ENCODE peak calls at places on chromosomes 11 and 22, in eight cellular contexts. K, N, R, J, I, O, H and U are unnamed samples.

GRCh38 chr11:121958323-121958977 is 157.6 kb downstream of the BLID start:
- DNase-seq in O (no peak), I (no peak), K (no peak), H (no peak), N (no peak), R (no peak), J (no peak), U (no peak)

GRCh38 chr22:43658823-43659222 is 153.3 kb downstream of the EFCAB6 start:
- DNase-seq in N (no peak), R (no peak), K (no peak), J (no peak), I (no peak), O (no peak), H (peak), U (no peak)

GRCh38 chr11:94067010-94067409 is 45.9 kb downstream of the HEPHL1 start:
- DNase-seq in H (no peak), N (no peak), K (no peak), J (no peak), I (no peak), O (no peak), R (no peak), U (no peak)

GRCh38 chr11:2213384-2213842 is 41.8 kb upstream of the TH start:
- DNase-seq in J (no peak), R (no peak), N (no peak), I (no peak), O (no peak), K (no peak), H (peak), U (no peak)

GRCh38 chr11:114293201-114293711 is 2.9 kb upstream of the NNMT start:
- DNase-seq in N (no peak), H (no peak), I (no peak), J (no peak), K (no peak), R (no peak), O (no peak), U (no peak)

GRCh38 chr22:35400335-35400680 is 368 bp downstream of the MCM5 start:
- DNase-seq in R (no peak), O (no peak), I (peak), J (no peak), N (no peak), K (no peak), H (peak), U (peak)

GRCh38 chr11:69721061-69721460 is 17.2 kb upstream of the FGF19 start:
- DNase-seq in I (no peak), O (no peak), K (no peak), N (no peak), R (no peak), H (no peak), J (no peak), U (no peak)

GRCh38 chr11:126842038-126842437 is 158.5 kb downstream of the KIRREL3 start:
- DNase-seq in R (no peak), J (no peak), H (no peak), I (no peak), N (no peak), O (no peak), K (no peak), U (no peak)

GRCh38 chr11:119410501-119410900 is 12.5 kb downstream of the THY1 start:
- DNase-seq in K (no peak), O (no peak), I (no peak), H (no peak), N (no peak), R (no peak), J (no peak), U (no peak)

GRCh38 chr22:27952091-27952490 is 33.0 kb upstream of the PITPNB start:
- DNase-seq in O (peak), J (no peak), N (no peak), R (no peak), H (peak), I (no peak), K (no peak), U (no peak)

GRCh38 chr11:48116437-48116836 is 100.2 kb upstream of the OR4B1 start:
- DNase-seq in O (no peak), N (no peak), H (no peak), I (no peak), J (no peak), R (no peak), K (no peak), U (no peak)

GRCh38 chr22:28373841-28374240 is 305.8 kb downstream of the TTC28 start:
- DNase-seq in J (no peak), K (no peak), N (no peak), H (no peak), I (no peak), R (no peak), O (no peak), U (no peak)

GRCh38 chr22:33302049-33302545 is 243.9 kb upstream of the SYN3 start:
- DNase-seq in K (peak), N (no peak), I (peak), R (peak), O (peak), J (peak), H (peak), U (peak)

GRCh38 chr11:20162824-20163777 is 2.8 kb upstream of the DBX1 start:
- DNase-seq in O (no peak), N (no peak), I (no peak), R (no peak), K (no peak), H (no peak), J (peak), U (peak)

GRCh38 chr11:60615497-60615896 is 83.9 kb upstream of the MS4A8 start:
- DNase-seq in K (no peak), H (no peak), R (no peak), O (no peak), J (no peak), I (no peak), N (no peak), U (no peak)